ENCODE peak calls at places on chromosomes 4 and X, in five cellular contexts. M, F, B, D and H are unnamed samples. For H3K4me1, the result is how much of the 10 kb centered on the place peaks cover.

GRCh38 chr4:38190717-38191178 is 230.6 kb downstream of the PTTG2 start:
- DNase-seq in M (no peak), F (no peak), B (peak), D (no peak), H (no peak)

GRCh38 chrX:2741386-2741785 is 10.5 kb upstream of the XG start:
- DNase-seq in M (no peak), F (no peak), B (no peak), D (no peak), H (no peak)

GRCh38 chr4:7134737-7135388 is 57.5 kb upstream of the SORCS2 start:
- DNase-seq in M (peak), F (no peak), B (peak), D (peak), H (peak)

GRCh38 chr4:133188433-133189175 is 39.5 kb downstream of the PCDH10 start:
- DNase-seq in M (no peak), F (no peak), B (no peak), D (no peak), H (no peak)

GRCh38 chr4:26206981-26207380 is 113.8 kb upstream of the RBPJ start:
- DNase-seq in M (no peak), F (no peak), B (no peak), D (no peak), H (no peak)

GRCh38 chrX:37541991-37542390 is 29.5 kb upstream of the LANCL3 start:
- DNase-seq in M (no peak), F (no peak), B (no peak), D (no peak), H (no peak)

GRCh38 chrX:39012561-39013209 is 211.4 kb downstream of the MID1IP1 start:
- DNase-seq in M (no peak), F (no peak), B (peak), D (no peak), H (no peak)

GRCh38 chrX:76279007-76279406 is 106.1 kb downstream of the PBDC1 start:
- DNase-seq in M (peak), F (no peak), B (peak), D (peak), H (peak)

GRCh38 chr4:103137446-103137827 is 37.8 kb upstream of the BDH2 start:
- DNase-seq in M (no peak), F (no peak), B (peak), D (no peak), H (peak)

GRCh38 chr4:82890602-82890912 is 396 bp downstream of the SEC31A start:
- DNase-seq in M (no peak), F (peak), B (peak), D (no peak), H (no peak)

GRCh38 chr4:67542076-67542475 is 3.2 kb downstream of the CENPC start:
- DNase-seq in M (no peak), F (no peak), B (peak), D (no peak), H (no peak)

GRCh38 chrX:13250831-13251612 is 68.8 kb downstream of the ATXN3L start:
- DNase-seq in M (no peak), F (no peak), B (no peak), D (peak), H (no peak)

GRCh38 chrX:48737940-48738339 is 23.6 kb upstream of the GLOD5 start:
- DNase-seq in M (no peak), F (no peak), B (no peak), D (no peak), H (no peak)

GRCh38 chr4:158484173-158484885 is 37.4 kb upstream of the RXFP1 start:
- DNase-seq in M (no peak), F (no peak), B (peak), D (no peak), H (peak)

GRCh38 chr4:3520276-3520675 is 11.9 kb downstream of the LRPAP1 start:
- DNase-seq in M (no peak), F (no peak), B (no peak), D (no peak), H (no peak)

GRCh38 chr4:110085131-110085530 is 113.3 kb downstream of the ELOVL6 start:
- DNase-seq in M (peak), F (no peak), B (peak), D (peak), H (no peak)

GRCh38 chr4:81424336-81424735 is 47.4 kb downstream of the RASGEF1B start:
- DNase-seq in M (no peak), F (no peak), B (no peak), D (no peak), H (peak)

GRCh38 chr4:177057191-177057590 is 252.5 kb upstream of the NEIL3 start:
- DNase-seq in M (no peak), F (no peak), B (no peak), D (no peak), H (no peak)

GRCh38 chr4:123505457-123506310 is 109.1 kb downstream of the SPRY1 start:
- DNase-seq in M (peak), F (peak), B (peak), D (peak), H (no peak)

GRCh38 chrX:148609766-148610698 is 109.6 kb downstream of the AFF2 start:
- DNase-seq in M (no peak), F (no peak), B (no peak), D (no peak), H (no peak)

GRCh38 chrX:124338733-124339514 is 6.5 kb downstream of the TEX13D start:
- DNase-seq in M (no peak), F (no peak), B (no peak), D (no peak), H (no peak)

GRCh38 chr4:7756561-7757355 is 182.9 kb downstream of the AFAP1 start:
- DNase-seq in M (no peak), F (no peak), B (no peak), D (no peak), H (no peak)

GRCh38 chrX:108032944-108033343 is 11.9 kb upstream of the VSIG1 start:
- DNase-seq in M (no peak), F (no peak), B (peak), D (no peak), H (no peak)

GRCh38 chr4:81314897-81315470 is 100.0 kb upstream of the PRKG2 start:
- DNase-seq in M (no peak), F (no peak), B (peak), D (no peak), H (peak)

GRCh38 chrX:13101439-13102139 is 57.2 kb upstream of the FAM9C start:
- DNase-seq in M (peak), F (no peak), B (peak), D (peak), H (peak)

GRCh38 chrX:131617182-131617581 is 73.3 kb downstream of the OR13H1 start:
- DNase-seq in M (no peak), F (no peak), B (peak), D (no peak), H (no peak)

GRCh38 chr4:83331959-83332358 is 2.7 kb downstream of the HPSE start:
- DNase-seq in M (no peak), F (no peak), B (no peak), D (no peak), H (no peak)

GRCh38 chr4:182478475-182478874 is 235.3 kb downstream of the TENM3 start:
- DNase-seq in M (no peak), F (no peak), B (peak), D (no peak), H (no peak)
- TF ChIP-seq CTCF in M (no peak), F (peak), B (peak), D (peak), H (peak)

GRCh38 chr4:17285747-17286146 is 226.1 kb downstream of the QDPR start:
- DNase-seq in M (no peak), F (no peak), B (no peak), D (no peak), H (no peak)
- H3K27ac ChIP-seq in M (no peak), F (no peak), B (no peak), D (no peak), H (no peak)

GRCh38 chr4:153490985-153491483 is 24.9 kb downstream of the TMEM131L start:
- DNase-seq in M (no peak), F (no peak), B (no peak), D (no peak), H (no peak)
- H3K4me1 ChIP-seq in M (under half), F (under half), B (half or more), D (under half), H (under half)

GRCh38 chr4:52535793-52536192 is 123.3 kb downstream of the USP46 start:
- DNase-seq in M (no peak), F (no peak), B (no peak), D (no peak), H (no peak)

GRCh38 chr4:52529983-52530382 is 129.1 kb downstream of the USP46 start:
- DNase-seq in M (no peak), F (no peak), B (no peak), D (no peak), H (no peak)
- TF ChIP-seq CTCF in M (no peak), F (no peak), B (no peak), D (no peak), H (no peak)